ENCODE peak calls at places on chromosomes 4 and X, in seven cellular contexts. J is stimulated activated naive CD8-positive, alpha-beta T cell treated with anti-CD3 and anti-CD28 coated beads, Interleukin-15, Interleukin-2, amounts not matched to agents 100 U/mL and 50 U/mL, for 24 hours; M is neural progenitor cell; L is B cell; W is sigmoid colon; N is activated CD8-positive, alpha-beta memory T cell treated with anti-CD3 and anti-CD28 coated beads, Interleukin-2, amount 50 U/mL, for 48 hours; A is adipocyte. Z is an unnamed sample.

GRCh38 chr4:99024481-99025275 is 29.2 kb downstream of the METAP1 start:
- DNase-seq in J (no peak), M (peak; percentile 4), L (no peak), W (no peak), N (no peak), A (no peak), Z (no peak)

GRCh38 chr4:173257732-173258717 is 76.1 kb downstream of the HMGB2 start:
- DNase-seq in J (peak; percentile 58), M (peak; percentile 81), L (peak; percentile 76), W (peak; percentile 79), N (peak; percentile 56), A (peak; percentile 86), Z (peak; percentile 44)

GRCh38 chr4:5341151-5341925 is 290.1 kb downstream of the STK32B start:
- DNase-seq in J (no peak), M (no peak), L (no peak), W (no peak), N (no peak), A (no peak), Z (no peak)

GRCh38 chr4:128844931-128845330 is 35.4 kb downstream of the JADE1 start:
- DNase-seq in J (no peak), M (no peak), L (no peak), W (no peak), N (no peak), A (no peak), Z (no peak)

GRCh38 chrX:15505104-15505503 is 4.5 kb downstream of the BMX start:
- DNase-seq in J (no peak), M (no peak), L (no peak), W (no peak), N (no peak), A (no peak), Z (no peak)

GRCh38 chr4:136741468-136741867 is 790.8 kb downstream of the PCDH18 start:
- DNase-seq in J (no peak), M (no peak), L (no peak), W (no peak), N (no peak), A (peak; percentile 55), Z (no peak)

GRCh38 chrX:3548743-3549441 is 164.6 kb downstream of the PRKX start:
- DNase-seq in J (no peak), M (peak; percentile 20), L (no peak), W (no peak), N (no peak), A (peak; percentile 89), Z (no peak)

GRCh38 chr4:186473933-186474332 is 81.4 kb downstream of the MTNR1A start:
- DNase-seq in J (no peak), M (no peak), L (no peak), W (no peak), N (no peak), A (no peak), Z (no peak)

GRCh38 chrX:56232221-56233082 is at the start of gene KLF8:
- DNase-seq in J (peak; percentile 44), M (peak; percentile 77), L (peak; percentile 64), W (peak; percentile 76), N (peak; percentile 56), A (no peak), Z (peak; percentile 56)

GRCh38 chr4:165294907-165295306 is 32.6 kb upstream of the MSMO1 start:
- DNase-seq in J (peak; percentile 9), M (peak; percentile 32), L (peak; percentile 65), W (no peak), N (no peak), A (no peak), Z (peak; percentile 25)

GRCh38 chr4:128285085-128286023 is 2.3 kb downstream of the PGRMC2 start:
- DNase-seq in J (no peak), M (no peak), L (no peak), W (no peak), N (no peak), A (peak; percentile 44), Z (no peak)

GRCh38 chr4:165810726-165811125 is 62.3 kb upstream of the TLL1 start:
- DNase-seq in J (no peak), M (no peak), L (no peak), W (no peak), N (no peak), A (peak; percentile 2), Z (no peak)

GRCh38 chr4:153532227-153532626 is 66.1 kb downstream of the TMEM131L start:
- DNase-seq in J (no peak), M (no peak), L (no peak), W (no peak), N (no peak), A (no peak), Z (no peak)

GRCh38 chr4:68476191-68476590 is 28.9 kb downstream of the TMPRSS11E start:
- DNase-seq in J (no peak), M (no peak), L (no peak), W (no peak), N (no peak), A (peak; percentile 30), Z (no peak)

GRCh38 chrX:13048265-13048664 is 3.8 kb upstream of the FAM9C start:
- DNase-seq in J (no peak), M (no peak), L (no peak), W (no peak), N (no peak), A (peak; percentile 36), Z (no peak)